ENCODE peak calls at places on chromosomes 5 and 9, in eight cellular contexts. One of them, this sample, is unnamed.

GRCh38 chr5:172778223-172778814 is 7.3 kb upstream of the DUSP1 start:
- DNase-seq in left ventricle myocardium inferior: no peak
- DNase-seq in Right ventricle myocardium inferior: no peak
- DNase-seq in germinal center: no peak
- DNase-seq in activated CD4-positive, alpha-beta T cell treated with anti-CD3 and anti-CD28 coated beads for 48 hours: no peak
- DNase-seq in stimulated activated CD8-positive, alpha-beta memory T cell treated with anti-CD3 and anti-CD28 coated beads, Interleukin-4, amount 100 ng/mL, for 24 hours: no peak
- DNase-seq in keratinocyte: peak
- DNase-seq in substantia nigra: no peak
- DNase-seq in this sample: no peak

GRCh38 chr5:154375331-154376008 is 70.3 kb upstream of the SAP30L start:
- DNase-seq in germinal center: no peak
- DNase-seq in keratinocyte: no peak
- DNase-seq in Right ventricle myocardium inferior: no peak
- DNase-seq in stimulated activated CD8-positive, alpha-beta memory T cell treated with anti-CD3 and anti-CD28 coated beads, Interleukin-4, amount 100 ng/mL, for 24 hours: no peak
- DNase-seq in activated CD4-positive, alpha-beta T cell treated with anti-CD3 and anti-CD28 coated beads for 48 hours: no peak
- DNase-seq in left ventricle myocardium inferior: no peak
- DNase-seq in substantia nigra: no peak
- DNase-seq in this sample: no peak

GRCh38 chr9:35910613-35911488 is 1.6 kb downstream of the SPAAR start:
- DNase-seq in activated CD4-positive, alpha-beta T cell treated with anti-CD3 and anti-CD28 coated beads for 48 hours: peak
- DNase-seq in left ventricle myocardium inferior: peak
- DNase-seq in keratinocyte: no peak
- DNase-seq in Right ventricle myocardium inferior: no peak
- DNase-seq in stimulated activated CD8-positive, alpha-beta memory T cell treated with anti-CD3 and anti-CD28 coated beads, Interleukin-4, amount 100 ng/mL, for 24 hours: no peak
- DNase-seq in germinal center: peak
- DNase-seq in substantia nigra: no peak
- DNase-seq in this sample: no peak

GRCh38 chr9:74277532-74277931 is 219.6 kb upstream of the RORB start:
- DNase-seq in stimulated activated CD8-positive, alpha-beta memory T cell treated with anti-CD3 and anti-CD28 coated beads, Interleukin-4, amount 100 ng/mL, for 24 hours: no peak
- DNase-seq in germinal center: no peak
- DNase-seq in keratinocyte: no peak
- DNase-seq in activated CD4-positive, alpha-beta T cell treated with anti-CD3 and anti-CD28 coated beads for 48 hours: peak
- DNase-seq in substantia nigra: no peak
- DNase-seq in Right ventricle myocardium inferior: no peak
- DNase-seq in left ventricle myocardium inferior: no peak
- DNase-seq in this sample: no peak

GRCh38 chr5:54171645-54172384 is 138.6 kb downstream of the ARL15 start:
- DNase-seq in stimulated activated CD8-positive, alpha-beta memory T cell treated with anti-CD3 and anti-CD28 coated beads, Interleukin-4, amount 100 ng/mL, for 24 hours: no peak
- DNase-seq in left ventricle myocardium inferior: no peak
- DNase-seq in germinal center: peak
- DNase-seq in keratinocyte: no peak
- DNase-seq in activated CD4-positive, alpha-beta T cell treated with anti-CD3 and anti-CD28 coated beads for 48 hours: no peak
- DNase-seq in Right ventricle myocardium inferior: no peak
- DNase-seq in substantia nigra: no peak
- DNase-seq in this sample: no peak

GRCh38 chr5:14781106-14781505 is 90.5 kb downstream of the ANKH start:
- DNase-seq in germinal center: no peak
- DNase-seq in keratinocyte: no peak
- DNase-seq in activated CD4-positive, alpha-beta T cell treated with anti-CD3 and anti-CD28 coated beads for 48 hours: peak
- DNase-seq in substantia nigra: no peak
- DNase-seq in stimulated activated CD8-positive, alpha-beta memory T cell treated with anti-CD3 and anti-CD28 coated beads, Interleukin-4, amount 100 ng/mL, for 24 hours: no peak
- DNase-seq in Right ventricle myocardium inferior: no peak
- DNase-seq in left ventricle myocardium inferior: no peak
- DNase-seq in this sample: no peak

GRCh38 chr9:138052635-138053320 is 175.2 kb downstream of the CACNA1B start:
- DNase-seq in Right ventricle myocardium inferior: no peak
- DNase-seq in activated CD4-positive, alpha-beta T cell treated with anti-CD3 and anti-CD28 coated beads for 48 hours: no peak
- DNase-seq in substantia nigra: no peak
- DNase-seq in left ventricle myocardium inferior: no peak
- DNase-seq in stimulated activated CD8-positive, alpha-beta memory T cell treated with anti-CD3 and anti-CD28 coated beads, Interleukin-4, amount 100 ng/mL, for 24 hours: no peak
- DNase-seq in keratinocyte: no peak
- DNase-seq in germinal center: no peak
- DNase-seq in this sample: no peak

GRCh38 chr9:26744362-26744965 is 148.1 kb downstream of the CAAP1 start:
- DNase-seq in Right ventricle myocardium inferior: no peak
- DNase-seq in germinal center: peak
- DNase-seq in left ventricle myocardium inferior: no peak
- DNase-seq in substantia nigra: no peak
- DNase-seq in activated CD4-positive, alpha-beta T cell treated with anti-CD3 and anti-CD28 coated beads for 48 hours: no peak
- DNase-seq in stimulated activated CD8-positive, alpha-beta memory T cell treated with anti-CD3 and anti-CD28 coated beads, Interleukin-4, amount 100 ng/mL, for 24 hours: no peak
- DNase-seq in keratinocyte: no peak
- DNase-seq in this sample: no peak

GRCh38 chr9:3692606-3693005 is 166.8 kb upstream of the RFX3 start:
- DNase-seq in substantia nigra: no peak
- DNase-seq in left ventricle myocardium inferior: no peak
- DNase-seq in activated CD4-positive, alpha-beta T cell treated with anti-CD3 and anti-CD28 coated beads for 48 hours: no peak
- DNase-seq in stimulated activated CD8-positive, alpha-beta memory T cell treated with anti-CD3 and anti-CD28 coated beads, Interleukin-4, amount 100 ng/mL, for 24 hours: no peak
- DNase-seq in keratinocyte: no peak
- DNase-seq in Right ventricle myocardium inferior: no peak
- DNase-seq in germinal center: no peak
- DNase-seq in this sample: no peak

GRCh38 chr5:1884638-1885475 is 2.1 kb upstream of the IRX4 start:
- DNase-seq in stimulated activated CD8-positive, alpha-beta memory T cell treated with anti-CD3 and anti-CD28 coated beads, Interleukin-4, amount 100 ng/mL, for 24 hours: no peak
- DNase-seq in left ventricle myocardium inferior: no peak
- DNase-seq in germinal center: no peak
- DNase-seq in substantia nigra: no peak
- DNase-seq in Right ventricle myocardium inferior: no peak
- DNase-seq in keratinocyte: no peak
- DNase-seq in activated CD4-positive, alpha-beta T cell treated with anti-CD3 and anti-CD28 coated beads for 48 hours: no peak
- DNase-seq in this sample: no peak

GRCh38 chr9:92762196-92762595 is 2.4 kb downstream of the BICD2 start:
- DNase-seq in substantia nigra: no peak
- DNase-seq in Right ventricle myocardium inferior: no peak
- DNase-seq in activated CD4-positive, alpha-beta T cell treated with anti-CD3 and anti-CD28 coated beads for 48 hours: no peak
- DNase-seq in stimulated activated CD8-positive, alpha-beta memory T cell treated with anti-CD3 and anti-CD28 coated beads, Interleukin-4, amount 100 ng/mL, for 24 hours: no peak
- DNase-seq in germinal center: no peak
- DNase-seq in keratinocyte: no peak
- DNase-seq in left ventricle myocardium inferior: no peak
- DNase-seq in this sample: no peak

GRCh38 chr9:87725900-87726709 is at the start of gene CTSL:
- DNase-seq in germinal center: peak
- DNase-seq in Right ventricle myocardium inferior: peak
- DNase-seq in keratinocyte: peak
- DNase-seq in substantia nigra: peak
- DNase-seq in left ventricle myocardium inferior: peak
- DNase-seq in stimulated activated CD8-positive, alpha-beta memory T cell treated with anti-CD3 and anti-CD28 coated beads, Interleukin-4, amount 100 ng/mL, for 24 hours: peak
- DNase-seq in activated CD4-positive, alpha-beta T cell treated with anti-CD3 and anti-CD28 coated beads for 48 hours: peak
- DNase-seq in this sample: peak

GRCh38 chr5:101932599-101932998 is 363.5 kb downstream of the SLCO4C1 start:
- DNase-seq in keratinocyte: no peak
- DNase-seq in germinal center: no peak
- DNase-seq in stimulated activated CD8-positive, alpha-beta memory T cell treated with anti-CD3 and anti-CD28 coated beads, Interleukin-4, amount 100 ng/mL, for 24 hours: no peak
- DNase-seq in Right ventricle myocardium inferior: no peak
- DNase-seq in left ventricle myocardium inferior: no peak
- DNase-seq in substantia nigra: no peak
- DNase-seq in activated CD4-positive, alpha-beta T cell treated with anti-CD3 and anti-CD28 coated beads for 48 hours: no peak
- DNase-seq in this sample: no peak

GRCh38 chr5:68277427-68277826 is 61.9 kb downstream of the PIK3R1 start:
- DNase-seq in Right ventricle myocardium inferior: no peak
- DNase-seq in substantia nigra: no peak
- DNase-seq in left ventricle myocardium inferior: no peak
- DNase-seq in activated CD4-positive, alpha-beta T cell treated with anti-CD3 and anti-CD28 coated beads for 48 hours: no peak
- DNase-seq in stimulated activated CD8-positive, alpha-beta memory T cell treated with anti-CD3 and anti-CD28 coated beads, Interleukin-4, amount 100 ng/mL, for 24 hours: no peak
- DNase-seq in keratinocyte: no peak
- DNase-seq in germinal center: no peak
- DNase-seq in this sample: peak

GRCh38 chr9:7186175-7186574 is 428.4 kb downstream of the KDM4C start:
- DNase-seq in keratinocyte: no peak
- DNase-seq in germinal center: peak
- DNase-seq in Right ventricle myocardium inferior: no peak
- DNase-seq in activated CD4-positive, alpha-beta T cell treated with anti-CD3 and anti-CD28 coated beads for 48 hours: no peak
- DNase-seq in left ventricle myocardium inferior: no peak
- DNase-seq in stimulated activated CD8-positive, alpha-beta memory T cell treated with anti-CD3 and anti-CD28 coated beads, Interleukin-4, amount 100 ng/mL, for 24 hours: no peak
- DNase-seq in substantia nigra: no peak
- DNase-seq in this sample: no peak

GRCh38 chr9:5557606-5558587 is 47.6 kb downstream of the PDCD1LG2 start:
- DNase-seq in germinal center: no peak
- DNase-seq in keratinocyte: no peak
- DNase-seq in stimulated activated CD8-positive, alpha-beta memory T cell treated with anti-CD3 and anti-CD28 coated beads, Interleukin-4, amount 100 ng/mL, for 24 hours: peak
- DNase-seq in left ventricle myocardium inferior: no peak
- DNase-seq in substantia nigra: no peak
- DNase-seq in Right ventricle myocardium inferior: no peak
- DNase-seq in activated CD4-positive, alpha-beta T cell treated with anti-CD3 and anti-CD28 coated beads for 48 hours: peak
- DNase-seq in this sample: no peak

GRCh38 chr5:177195307-177195952 is 61.9 kb downstream of the NSD1 start:
- DNase-seq in germinal center: no peak
- DNase-seq in activated CD4-positive, alpha-beta T cell treated with anti-CD3 and anti-CD28 coated beads for 48 hours: no peak
- DNase-seq in stimulated activated CD8-positive, alpha-beta memory T cell treated with anti-CD3 and anti-CD28 coated beads, Interleukin-4, amount 100 ng/mL, for 24 hours: no peak
- DNase-seq in Right ventricle myocardium inferior: no peak
- DNase-seq in substantia nigra: no peak
- DNase-seq in keratinocyte: no peak
- DNase-seq in left ventricle myocardium inferior: no peak
- DNase-seq in this sample: no peak

GRCh38 chr5:17248999-17249634 is 31.7 kb downstream of the BASP1 start:
- DNase-seq in germinal center: no peak
- DNase-seq in stimulated activated CD8-positive, alpha-beta memory T cell treated with anti-CD3 and anti-CD28 coated beads, Interleukin-4, amount 100 ng/mL, for 24 hours: no peak
- DNase-seq in substantia nigra: no peak
- DNase-seq in Right ventricle myocardium inferior: no peak
- DNase-seq in left ventricle myocardium inferior: no peak
- DNase-seq in activated CD4-positive, alpha-beta T cell treated with anti-CD3 and anti-CD28 coated beads for 48 hours: no peak
- DNase-seq in keratinocyte: peak
- DNase-seq in this sample: peak

GRCh38 chr9:84940294-84940693 is 270.8 kb downstream of the NTRK2 start:
- DNase-seq in germinal center: no peak
- DNase-seq in substantia nigra: no peak
- DNase-seq in left ventricle myocardium inferior: no peak
- DNase-seq in keratinocyte: peak
- DNase-seq in stimulated activated CD8-positive, alpha-beta memory T cell treated with anti-CD3 and anti-CD28 coated beads, Interleukin-4, amount 100 ng/mL, for 24 hours: no peak
- DNase-seq in Right ventricle myocardium inferior: no peak
- DNase-seq in activated CD4-positive, alpha-beta T cell treated with anti-CD3 and anti-CD28 coated beads for 48 hours: no peak
- DNase-seq in this sample: no peak

GRCh38 chr5:77885501-77885900 is 109.4 kb upstream of the TBCA start:
- DNase-seq in Right ventricle myocardium inferior: no peak
- DNase-seq in substantia nigra: no peak
- DNase-seq in germinal center: no peak
- DNase-seq in stimulated activated CD8-positive, alpha-beta memory T cell treated with anti-CD3 and anti-CD28 coated beads, Interleukin-4, amount 100 ng/mL, for 24 hours: no peak
- DNase-seq in left ventricle myocardium inferior: no peak
- DNase-seq in keratinocyte: no peak
- DNase-seq in activated CD4-positive, alpha-beta T cell treated with anti-CD3 and anti-CD28 coated beads for 48 hours: no peak
- DNase-seq in this sample: no peak

GRCh38 chr5:117788596-117788995 is 1199.8 kb downstream of the DTWD2 start:
- DNase-seq in stimulated activated CD8-positive, alpha-beta memory T cell treated with anti-CD3 and anti-CD28 coated beads, Interleukin-4, amount 100 ng/mL, for 24 hours: no peak
- DNase-seq in germinal center: no peak
- DNase-seq in keratinocyte: no peak
- DNase-seq in activated CD4-positive, alpha-beta T cell treated with anti-CD3 and anti-CD28 coated beads for 48 hours: no peak
- DNase-seq in substantia nigra: no peak
- DNase-seq in left ventricle myocardium inferior: no peak
- DNase-seq in Right ventricle myocardium inferior: no peak
- DNase-seq in this sample: no peak

GRCh38 chr5:53194086-53194485 is 84.5 kb upstream of the MOCS2 start:
- DNase-seq in keratinocyte: no peak
- DNase-seq in left ventricle myocardium inferior: no peak
- DNase-seq in substantia nigra: no peak
- DNase-seq in germinal center: no peak
- DNase-seq in stimulated activated CD8-positive, alpha-beta memory T cell treated with anti-CD3 and anti-CD28 coated beads, Interleukin-4, amount 100 ng/mL, for 24 hours: no peak
- DNase-seq in Right ventricle myocardium inferior: no peak
- DNase-seq in activated CD4-positive, alpha-beta T cell treated with anti-CD3 and anti-CD28 coated beads for 48 hours: no peak
- DNase-seq in this sample: no peak

GRCh38 chr9:82082563-82082962 is 94.0 kb downstream of the SPATA31D1 start:
- DNase-seq in germinal center: no peak
- DNase-seq in activated CD4-positive, alpha-beta T cell treated with anti-CD3 and anti-CD28 coated beads for 48 hours: no peak
- DNase-seq in keratinocyte: no peak
- DNase-seq in substantia nigra: no peak
- DNase-seq in Right ventricle myocardium inferior: no peak
- DNase-seq in left ventricle myocardium inferior: no peak
- DNase-seq in stimulated activated CD8-positive, alpha-beta memory T cell treated with anti-CD3 and anti-CD28 coated beads, Interleukin-4, amount 100 ng/mL, for 24 hours: no peak
- DNase-seq in this sample: no peak

GRCh38 chr9:122370869-122371467 is at the start of gene PTGS1:
- DNase-seq in keratinocyte: no peak
- DNase-seq in stimulated activated CD8-positive, alpha-beta memory T cell treated with anti-CD3 and anti-CD28 coated beads, Interleukin-4, amount 100 ng/mL, for 24 hours: no peak
- DNase-seq in germinal center: peak
- DNase-seq in activated CD4-positive, alpha-beta T cell treated with anti-CD3 and anti-CD28 coated beads for 48 hours: no peak
- DNase-seq in substantia nigra: no peak
- DNase-seq in Right ventricle myocardium inferior: peak
- DNase-seq in left ventricle myocardium inferior: peak
- DNase-seq in this sample: no peak

GRCh38 chr9:16715404-16715803 is 155.1 kb downstream of the BNC2 start:
- DNase-seq in germinal center: no peak
- DNase-seq in substantia nigra: no peak
- DNase-seq in left ventricle myocardium inferior: no peak
- DNase-seq in stimulated activated CD8-positive, alpha-beta memory T cell treated with anti-CD3 and anti-CD28 coated beads, Interleukin-4, amount 100 ng/mL, for 24 hours: no peak
- DNase-seq in activated CD4-positive, alpha-beta T cell treated with anti-CD3 and anti-CD28 coated beads for 48 hours: no peak
- DNase-seq in keratinocyte: no peak
- DNase-seq in Right ventricle myocardium inferior: no peak
- DNase-seq in this sample: no peak

GRCh38 chr5:121024416-121025311 is 560.6 kb downstream of the PRR16 start:
- DNase-seq in germinal center: no peak
- DNase-seq in stimulated activated CD8-positive, alpha-beta memory T cell treated with anti-CD3 and anti-CD28 coated beads, Interleukin-4, amount 100 ng/mL, for 24 hours: no peak
- DNase-seq in Right ventricle myocardium inferior: no peak
- DNase-seq in keratinocyte: no peak
- DNase-seq in substantia nigra: no peak
- DNase-seq in left ventricle myocardium inferior: no peak
- DNase-seq in activated CD4-positive, alpha-beta T cell treated with anti-CD3 and anti-CD28 coated beads for 48 hours: no peak
- DNase-seq in this sample: no peak

GRCh38 chr9:20981486-20981885 is 50.0 kb downstream of the HACD4 start:
- DNase-seq in left ventricle myocardium inferior: no peak
- DNase-seq in keratinocyte: no peak
- DNase-seq in substantia nigra: no peak
- DNase-seq in Right ventricle myocardium inferior: no peak
- DNase-seq in germinal center: no peak
- DNase-seq in stimulated activated CD8-positive, alpha-beta memory T cell treated with anti-CD3 and anti-CD28 coated beads, Interleukin-4, amount 100 ng/mL, for 24 hours: no peak
- DNase-seq in activated CD4-positive, alpha-beta T cell treated with anti-CD3 and anti-CD28 coated beads for 48 hours: no peak
- DNase-seq in this sample: peak

GRCh38 chr9:10228082-10228481 is 384.7 kb downstream of the PTPRD start:
- DNase-seq in Right ventricle myocardium inferior: no peak
- DNase-seq in activated CD4-positive, alpha-beta T cell treated with anti-CD3 and anti-CD28 coated beads for 48 hours: no peak
- DNase-seq in germinal center: no peak
- DNase-seq in keratinocyte: no peak
- DNase-seq in stimulated activated CD8-positive, alpha-beta memory T cell treated with anti-CD3 and anti-CD28 coated beads, Interleukin-4, amount 100 ng/mL, for 24 hours: no peak
- DNase-seq in left ventricle myocardium inferior: no peak
- DNase-seq in substantia nigra: no peak
- DNase-seq in this sample: no peak

GRCh38 chr5:151038801-151039238 is 18.4 kb downstream of the GPX3 start:
- DNase-seq in activated CD4-positive, alpha-beta T cell treated with anti-CD3 and anti-CD28 coated beads for 48 hours: peak
- DNase-seq in germinal center: no peak
- DNase-seq in Right ventricle myocardium inferior: peak
- DNase-seq in keratinocyte: no peak
- DNase-seq in stimulated activated CD8-positive, alpha-beta memory T cell treated with anti-CD3 and anti-CD28 coated beads, Interleukin-4, amount 100 ng/mL, for 24 hours: peak
- DNase-seq in substantia nigra: no peak
- DNase-seq in left ventricle myocardium inferior: no peak
- DNase-seq in this sample: peak

GRCh38 chr5:145743396-145744061 is 91.6 kb downstream of the PRELID2 start:
- DNase-seq in activated CD4-positive, alpha-beta T cell treated with anti-CD3 and anti-CD28 coated beads for 48 hours: no peak
- DNase-seq in left ventricle myocardium inferior: no peak
- DNase-seq in Right ventricle myocardium inferior: no peak
- DNase-seq in keratinocyte: no peak
- DNase-seq in substantia nigra: no peak
- DNase-seq in stimulated activated CD8-positive, alpha-beta memory T cell treated with anti-CD3 and anti-CD28 coated beads, Interleukin-4, amount 100 ng/mL, for 24 hours: no peak
- DNase-seq in germinal center: no peak
- DNase-seq in this sample: no peak

GRCh38 chr5:179731791-179732411 is 721 bp upstream of the MAML1 start:
- DNase-seq in germinal center: no peak
- DNase-seq in stimulated activated CD8-positive, alpha-beta memory T cell treated with anti-CD3 and anti-CD28 coated beads, Interleukin-4, amount 100 ng/mL, for 24 hours: peak
- DNase-seq in left ventricle myocardium inferior: peak
- DNase-seq in substantia nigra: no peak
- DNase-seq in activated CD4-positive, alpha-beta T cell treated with anti-CD3 and anti-CD28 coated beads for 48 hours: peak
- DNase-seq in Right ventricle myocardium inferior: no peak
- DNase-seq in keratinocyte: no peak
- DNase-seq in this sample: peak

GRCh38 chr5:43627028-43627427 is 24.0 kb downstream of the NNT start:
- DNase-seq in keratinocyte: no peak
- DNase-seq in substantia nigra: no peak
- DNase-seq in activated CD4-positive, alpha-beta T cell treated with anti-CD3 and anti-CD28 coated beads for 48 hours: no peak
- DNase-seq in germinal center: peak
- DNase-seq in Right ventricle myocardium inferior: no peak
- DNase-seq in stimulated activated CD8-positive, alpha-beta memory T cell treated with anti-CD3 and anti-CD28 coated beads, Interleukin-4, amount 100 ng/mL, for 24 hours: no peak
- DNase-seq in left ventricle myocardium inferior: no peak
- DNase-seq in this sample: peak

GRCh38 chr5:55645304-55645703 is 66.8 kb downstream of the SLC38A9 start:
- DNase-seq in stimulated activated CD8-positive, alpha-beta memory T cell treated with anti-CD3 and anti-CD28 coated beads, Interleukin-4, amount 100 ng/mL, for 24 hours: no peak
- DNase-seq in left ventricle myocardium inferior: no peak
- DNase-seq in germinal center: no peak
- DNase-seq in activated CD4-positive, alpha-beta T cell treated with anti-CD3 and anti-CD28 coated beads for 48 hours: no peak
- DNase-seq in keratinocyte: no peak
- DNase-seq in Right ventricle myocardium inferior: no peak
- DNase-seq in substantia nigra: no peak
- DNase-seq in this sample: no peak

GRCh38 chr9:129138144-129138462 is 26.9 kb downstream of the PTPA start:
- DNase-seq in germinal center: no peak
- DNase-seq in substantia nigra: no peak
- DNase-seq in keratinocyte: no peak
- DNase-seq in left ventricle myocardium inferior: no peak
- DNase-seq in Right ventricle myocardium inferior: peak
- DNase-seq in stimulated activated CD8-positive, alpha-beta memory T cell treated with anti-CD3 and anti-CD28 coated beads, Interleukin-4, amount 100 ng/mL, for 24 hours: no peak
- DNase-seq in activated CD4-positive, alpha-beta T cell treated with anti-CD3 and anti-CD28 coated beads for 48 hours: no peak
- DNase-seq in this sample: no peak